ENCODE peak calls at places on chromosomes 1 and 21, in nine cellular contexts. One of them, this sample, is unnamed.

GRCh38 chr1:9292361-9293240 is at the start of gene SPSB1:
- DNase-seq in HTR-8/SVneo: peak
- DNase-seq in GM12892: no peak
- DNase-seq in C1 segment of cervical spinal cord: peak
- DNase-seq in fibroblast of gingiva: peak
- DNase-seq in RWPE1: peak
- DNase-seq in right cardiac atrium: peak
- DNase-seq in HS-27A: no peak
- DNase-seq in HT-29: peak
- DNase-seq in this sample: peak

GRCh38 chr1:228335406-228336307 is 71.0 kb downstream of the TRIM11 start:
- DNase-seq in C1 segment of cervical spinal cord: no peak
- DNase-seq in GM12892: no peak
- DNase-seq in right cardiac atrium: no peak
- DNase-seq in HS-27A: no peak
- DNase-seq in RWPE1: no peak
- DNase-seq in HTR-8/SVneo: no peak
- DNase-seq in fibroblast of gingiva: no peak
- DNase-seq in HT-29: no peak
- DNase-seq in this sample: no peak

GRCh38 chr1:20368866-20369545 is 78.3 kb downstream of the VWA5B1 start:
- DNase-seq in fibroblast of gingiva: no peak
- DNase-seq in HS-27A: no peak
- DNase-seq in HT-29: no peak
- DNase-seq in right cardiac atrium: no peak
- DNase-seq in GM12892: no peak
- DNase-seq in C1 segment of cervical spinal cord: no peak
- DNase-seq in RWPE1: no peak
- DNase-seq in HTR-8/SVneo: no peak
- DNase-seq in this sample: no peak

GRCh38 chr1:68791800-68792199 is 294.9 kb upstream of the DEPDC1 start:
- DNase-seq in HT-29: peak
- DNase-seq in GM12892: no peak
- DNase-seq in HS-27A: no peak
- DNase-seq in RWPE1: no peak
- DNase-seq in right cardiac atrium: no peak
- DNase-seq in HTR-8/SVneo: no peak
- DNase-seq in fibroblast of gingiva: no peak
- DNase-seq in C1 segment of cervical spinal cord: no peak
- DNase-seq in this sample: no peak

GRCh38 chr1:167791281-167792209 is 69.8 kb downstream of the MPZL1 start:
- DNase-seq in C1 segment of cervical spinal cord: no peak
- DNase-seq in GM12892: no peak
- DNase-seq in HTR-8/SVneo: no peak
- DNase-seq in HT-29: no peak
- DNase-seq in RWPE1: no peak
- DNase-seq in right cardiac atrium: peak
- DNase-seq in HS-27A: no peak
- DNase-seq in fibroblast of gingiva: peak
- DNase-seq in this sample: peak

GRCh38 chr1:41362749-41363631 is 1.8 kb downstream of the FOXO6 start:
- DNase-seq in HS-27A: no peak
- DNase-seq in HT-29: no peak
- DNase-seq in C1 segment of cervical spinal cord: no peak
- DNase-seq in RWPE1: no peak
- DNase-seq in right cardiac atrium: no peak
- DNase-seq in fibroblast of gingiva: no peak
- DNase-seq in GM12892: peak
- DNase-seq in HTR-8/SVneo: no peak
- DNase-seq in this sample: no peak

GRCh38 chr1:150487763-150488115 is 520 bp downstream of the TARS2 start:
- DNase-seq in RWPE1: no peak
- DNase-seq in HS-27A: no peak
- DNase-seq in HT-29: no peak
- DNase-seq in C1 segment of cervical spinal cord: no peak
- DNase-seq in HTR-8/SVneo: no peak
- DNase-seq in fibroblast of gingiva: no peak
- DNase-seq in GM12892: no peak
- DNase-seq in right cardiac atrium: no peak
- DNase-seq in this sample: no peak

GRCh38 chr21:36693144-36694040 is 5.5 kb upstream of the SIM2 start:
- DNase-seq in C1 segment of cervical spinal cord: no peak
- DNase-seq in GM12892: no peak
- DNase-seq in fibroblast of gingiva: no peak
- DNase-seq in HT-29: no peak
- DNase-seq in HS-27A: no peak
- DNase-seq in right cardiac atrium: no peak
- DNase-seq in HTR-8/SVneo: no peak
- DNase-seq in RWPE1: no peak
- DNase-seq in this sample: peak

GRCh38 chr21:28936036-28936435 is 56.6 kb downstream of the LTN1 start:
- DNase-seq in right cardiac atrium: no peak
- DNase-seq in GM12892: no peak
- DNase-seq in C1 segment of cervical spinal cord: no peak
- DNase-seq in HTR-8/SVneo: no peak
- DNase-seq in fibroblast of gingiva: no peak
- DNase-seq in RWPE1: no peak
- DNase-seq in HT-29: no peak
- DNase-seq in HS-27A: no peak
- DNase-seq in this sample: peak

GRCh38 chr1:29255134-29255666 is 18.9 kb downstream of the PTPRU start:
- DNase-seq in fibroblast of gingiva: no peak
- DNase-seq in HT-29: no peak
- DNase-seq in HTR-8/SVneo: no peak
- DNase-seq in HS-27A: no peak
- DNase-seq in right cardiac atrium: no peak
- DNase-seq in GM12892: no peak
- DNase-seq in RWPE1: no peak
- DNase-seq in C1 segment of cervical spinal cord: no peak
- DNase-seq in this sample: no peak

GRCh38 chr1:111538343-111539035 is 35.1 kb upstream of the ADORA3 start:
- DNase-seq in HTR-8/SVneo: no peak
- DNase-seq in HT-29: no peak
- DNase-seq in right cardiac atrium: no peak
- DNase-seq in GM12892: no peak
- DNase-seq in HS-27A: peak
- DNase-seq in fibroblast of gingiva: peak
- DNase-seq in C1 segment of cervical spinal cord: no peak
- DNase-seq in RWPE1: no peak
- DNase-seq in this sample: no peak

GRCh38 chr1:236282159-236282716 is 480 bp upstream of the ERO1B start:
- DNase-seq in right cardiac atrium: no peak
- DNase-seq in fibroblast of gingiva: no peak
- DNase-seq in HS-27A: no peak
- DNase-seq in HTR-8/SVneo: peak
- DNase-seq in HT-29: no peak
- DNase-seq in RWPE1: peak
- DNase-seq in C1 segment of cervical spinal cord: no peak
- DNase-seq in GM12892: no peak
- DNase-seq in this sample: peak

GRCh38 chr21:42237161-42237560 is 18.2 kb downstream of the ABCG1 start:
- DNase-seq in right cardiac atrium: no peak
- DNase-seq in C1 segment of cervical spinal cord: no peak
- DNase-seq in RWPE1: no peak
- DNase-seq in HS-27A: no peak
- DNase-seq in HTR-8/SVneo: no peak
- DNase-seq in GM12892: no peak
- DNase-seq in HT-29: no peak
- DNase-seq in fibroblast of gingiva: no peak
- DNase-seq in this sample: no peak

GRCh38 chr1:63984257-63984626 is 210.4 kb downstream of the ROR1 start:
- DNase-seq in fibroblast of gingiva: peak
- DNase-seq in HS-27A: no peak
- DNase-seq in right cardiac atrium: no peak
- DNase-seq in C1 segment of cervical spinal cord: no peak
- DNase-seq in HT-29: no peak
- DNase-seq in GM12892: no peak
- DNase-seq in HTR-8/SVneo: no peak
- DNase-seq in RWPE1: no peak
- DNase-seq in this sample: no peak

GRCh38 chr1:205491794-205492193 is 12.7 kb upstream of the CDK18 start:
- DNase-seq in HTR-8/SVneo: no peak
- DNase-seq in RWPE1: no peak
- DNase-seq in GM12892: no peak
- DNase-seq in HS-27A: no peak
- DNase-seq in HT-29: no peak
- DNase-seq in C1 segment of cervical spinal cord: no peak
- DNase-seq in right cardiac atrium: no peak
- DNase-seq in fibroblast of gingiva: no peak
- DNase-seq in this sample: no peak

GRCh38 chr1:92933459-92933858 is 27.8 kb downstream of the DIPK1A start:
- DNase-seq in HS-27A: no peak
- DNase-seq in RWPE1: peak
- DNase-seq in fibroblast of gingiva: peak
- DNase-seq in GM12892: no peak
- DNase-seq in C1 segment of cervical spinal cord: no peak
- DNase-seq in HT-29: peak
- DNase-seq in HTR-8/SVneo: no peak
- DNase-seq in right cardiac atrium: no peak
- DNase-seq in this sample: peak

GRCh38 chr1:162007485-162007884 is 16.2 kb downstream of the OLFML2B start:
- DNase-seq in C1 segment of cervical spinal cord: no peak
- DNase-seq in fibroblast of gingiva: no peak
- DNase-seq in right cardiac atrium: no peak
- DNase-seq in RWPE1: no peak
- DNase-seq in GM12892: no peak
- DNase-seq in HS-27A: no peak
- DNase-seq in HTR-8/SVneo: no peak
- DNase-seq in HT-29: no peak
- DNase-seq in this sample: no peak

GRCh38 chr1:38589036-38589435 is 270.5 kb downstream of the RRAGC start:
- DNase-seq in HTR-8/SVneo: no peak
- DNase-seq in HT-29: no peak
- DNase-seq in fibroblast of gingiva: no peak
- DNase-seq in GM12892: no peak
- DNase-seq in RWPE1: peak
- DNase-seq in C1 segment of cervical spinal cord: no peak
- DNase-seq in right cardiac atrium: peak
- DNase-seq in HS-27A: no peak
- DNase-seq in this sample: no peak

GRCh38 chr1:80212021-80212420 is 1205.5 kb upstream of the ADGRL4 start:
- DNase-seq in C1 segment of cervical spinal cord: no peak
- DNase-seq in HT-29: no peak
- DNase-seq in GM12892: no peak
- DNase-seq in right cardiac atrium: no peak
- DNase-seq in fibroblast of gingiva: peak
- DNase-seq in HS-27A: no peak
- DNase-seq in RWPE1: no peak
- DNase-seq in HTR-8/SVneo: no peak
- DNase-seq in this sample: no peak

GRCh38 chr1:93603106-93603505 is 78.5 kb downstream of the BCAR3 start:
- DNase-seq in C1 segment of cervical spinal cord: no peak
- DNase-seq in HTR-8/SVneo: no peak
- DNase-seq in RWPE1: no peak
- DNase-seq in HT-29: no peak
- DNase-seq in GM12892: no peak
- DNase-seq in fibroblast of gingiva: no peak
- DNase-seq in right cardiac atrium: no peak
- DNase-seq in HS-27A: no peak
- DNase-seq in this sample: no peak

GRCh38 chr21:43865471-43866181 is 603 bp downstream of the AGPAT3 start:
- DNase-seq in GM12892: peak
- DNase-seq in C1 segment of cervical spinal cord: no peak
- DNase-seq in fibroblast of gingiva: no peak
- DNase-seq in HT-29: peak
- DNase-seq in right cardiac atrium: peak
- DNase-seq in HTR-8/SVneo: no peak
- DNase-seq in HS-27A: no peak
- DNase-seq in RWPE1: peak
- DNase-seq in this sample: peak

GRCh38 chr1:77538956-77539509 is 143.4 kb downstream of the ZZZ3 start:
- DNase-seq in right cardiac atrium: no peak
- DNase-seq in fibroblast of gingiva: peak
- DNase-seq in C1 segment of cervical spinal cord: no peak
- DNase-seq in GM12892: no peak
- DNase-seq in HS-27A: peak
- DNase-seq in HTR-8/SVneo: no peak
- DNase-seq in HT-29: no peak
- DNase-seq in RWPE1: peak
- DNase-seq in this sample: peak

GRCh38 chr1:25531082-25531461 is 12.3 kb upstream of the LDLRAP1 start:
- DNase-seq in RWPE1: no peak
- DNase-seq in right cardiac atrium: no peak
- DNase-seq in HS-27A: no peak
- DNase-seq in HT-29: no peak
- DNase-seq in HTR-8/SVneo: no peak
- DNase-seq in C1 segment of cervical spinal cord: no peak
- DNase-seq in fibroblast of gingiva: no peak
- DNase-seq in GM12892: no peak
- DNase-seq in this sample: no peak

GRCh38 chr1:21783679-21784603 is 992 bp upstream of the USP48 start:
- DNase-seq in RWPE1: no peak
- DNase-seq in GM12892: no peak
- DNase-seq in HS-27A: no peak
- DNase-seq in right cardiac atrium: peak
- DNase-seq in fibroblast of gingiva: no peak
- DNase-seq in HTR-8/SVneo: no peak
- DNase-seq in C1 segment of cervical spinal cord: no peak
- DNase-seq in HT-29: no peak
- DNase-seq in this sample: peak